ENCODE peak calls at places on chromosomes 5 and 9, in five cellular contexts. M is SJSA1, V is left kidney, H is astrocyte of the cerebellum, U is substantia nigra. B is an unnamed sample.

GRCh38 chr5:53473644-53474043 is 6.8 kb upstream of the FST start:
- DNase-seq in M (no peak), V (no peak), U (no peak), H (no peak), B (no peak)

GRCh38 chr9:91164724-91165520 is 196.8 kb downstream of the AUH start:
- DNase-seq in M (peak; percentile 82), V (no peak), U (peak; percentile 56), H (peak; percentile 92), B (peak; percentile 79)

GRCh38 chr5:140565780-140566095 is 1.1 kb downstream of the SLC35A4 start:
- DNase-seq in M (no peak), V (no peak), H (no peak), U (no peak), B (no peak)

GRCh38 chr9:3401556-3401955 is 124.2 kb downstream of the RFX3 start:
- DNase-seq in M (no peak), H (peak; percentile 8), V (no peak), U (no peak), B (no peak)

GRCh38 chr5:96963267-96963666 is 27.4 kb downstream of the LNPEP start:
- DNase-seq in V (no peak), H (peak; percentile 12), M (no peak), U (no peak), B (peak; percentile 76)

GRCh38 chr9:35996358-35996970 is 38.5 kb upstream of the OR2S2 start:
- DNase-seq in H (no peak), V (no peak), U (no peak), M (no peak), B (no peak)

GRCh38 chr9:82604947-82605656 is 457.8 kb downstream of the RASEF start:
- DNase-seq in V (peak; percentile 59), M (no peak), H (no peak), U (no peak), B (no peak)

GRCh38 chr9:21078702-21079101 is 960 bp upstream of the IFNB1 start:
- DNase-seq in U (no peak), V (no peak), H (no peak), M (no peak), B (no peak)

GRCh38 chr9:33245341-33245740 is 5.4 kb downstream of the SPINK4 start:
- DNase-seq in H (no peak), U (no peak), V (no peak), M (no peak), B (no peak)

GRCh38 chr9:109793196-109793595 is 13.2 kb downstream of the PALM2AKAP2 start:
- DNase-seq in H (no peak), M (peak; percentile 84), U (no peak), V (peak; percentile 50), B (no peak)

GRCh38 chr5:168135897-168136296 is 155.5 kb upstream of the WWC1 start:
- DNase-seq in M (no peak), V (no peak), H (no peak), U (no peak), B (no peak)

GRCh38 chr9:114209151-114209550 is 53.8 kb downstream of the COL27A1 start:
- DNase-seq in M (no peak), V (no peak), H (no peak), U (no peak), B (no peak)

GRCh38 chr5:84637662-84638375 is 253.1 kb upstream of the EDIL3 start:
- DNase-seq in M (no peak), U (no peak), H (no peak), V (no peak), B (no peak)

GRCh38 chr9:90881648-90882047 is 80.0 kb downstream of the SYK start:
- DNase-seq in H (no peak), M (no peak), U (no peak), V (peak; percentile 44), B (no peak)

GRCh38 chr5:72436796-72437471 is 70.3 kb downstream of the ZNF366 start:
- DNase-seq in H (no peak), U (no peak), M (no peak), V (no peak), B (no peak)

GRCh38 chr5:55902696-55903095 is 51.5 kb downstream of the IL31RA start:
- DNase-seq in H (no peak), M (no peak), V (no peak), U (no peak), B (no peak)

GRCh38 chr9:121743441-121744001 is 92.1 kb downstream of the DAB2IP start:
- DNase-seq in H (peak; percentile 45), U (peak; percentile 70), M (peak; percentile 62), V (peak; percentile 89), B (peak; percentile 87)

GRCh38 chr5:159184858-159185381 is 24.4 kb downstream of the RNF145 start:
- DNase-seq in H (peak; percentile 84), V (peak; percentile 72), M (peak; percentile 97), U (no peak), B (no peak)

GRCh38 chr5:122908662-122909061 is 63.2 kb downstream of the SNX24 start:
- DNase-seq in M (no peak), H (no peak), U (no peak), V (no peak), B (no peak)

GRCh38 chr9:15253197-15253596 is 53.8 kb downstream of the TTC39B start:
- DNase-seq in U (no peak), V (no peak), M (no peak), H (peak; percentile 18), B (no peak)

GRCh38 chr9:115636596-115636995 is 517.0 kb upstream of the PAPPA start:
- DNase-seq in H (no peak), V (no peak), M (no peak), U (no peak), B (no peak)

GRCh38 chr9:83964973-83965349 is 15.1 kb downstream of the HNRNPK start:
- DNase-seq in M (no peak), U (no peak), H (no peak), V (no peak), B (no peak)

GRCh38 chr5:134554319-134555222 is 29.1 kb downstream of the JADE2 start:
- DNase-seq in H (no peak), M (peak; percentile 92), U (peak; percentile 20), V (peak; percentile 80), B (peak; percentile 60)

GRCh38 chr5:153972240-153972639 is 66.5 kb downstream of the FAM114A2 start:
- DNase-seq in V (no peak), M (no peak), H (no peak), U (no peak), B (no peak)

B was measured in psoas muscle.